ENCODE peak calls at places on chromosome 3, in five cellular contexts. V is activated CD8-positive, alpha-beta memory T cell treated with anti-CD3 and anti-CD28 coated beads, Interleukin-2, amount 10 ng/mL, durations not matched to agents 7 days and 5 days; B is nephron progenitor cell; Q is T1000; R is naive thymus-derived CD8-positive, alpha-beta T cell. C is an unnamed sample.
A peak's percentile ranks its signal among the peaks of the same experiment; 100 is the strongest.

GRCh38 chr3:67580430-67581000 is 73.9 kb downstream of the SUCLG2 start:
- DNase-seq in V (no peak), B (no peak), Q (no peak), R (no peak), C (no peak)

GRCh38 chr3:192917258-192917507 is 473 bp downstream of the MB21D2 start:
- DNase-seq in V (no peak), B (no peak), Q (no peak), R (no peak), C (no peak)

GRCh38 chr3:178352300-178353021 is 183.8 kb upstream of the KCNMB2 start:
- DNase-seq in V (no peak), B (no peak), Q (peak; percentile 6), R (no peak), C (peak; percentile 37)

GRCh38 chr3:115245899-115246298 is 98.8 kb upstream of the ZBTB20 start:
- DNase-seq in V (no peak), B (no peak), Q (no peak), R (no peak), C (no peak)

GRCh38 chr3:184524981-184525336 is 36.6 kb upstream of the EPHB3 start:
- DNase-seq in V (peak; percentile 53), B (no peak), Q (no peak), R (no peak), C (no peak)

GRCh38 chr3:146468234-146468931 is 978 bp downstream of the PLSCR2 start:
- DNase-seq in V (no peak), B (no peak), Q (no peak), R (no peak), C (no peak)

GRCh38 chr3:13513913-13514517 is 33.9 kb downstream of the HDAC11 start:
- DNase-seq in V (no peak), B (no peak), Q (no peak), R (no peak), C (no peak)

GRCh38 chr3:11592460-11593298 is 51.0 kb downstream of the VGLL4 start:
- DNase-seq in V (no peak), B (no peak), Q (no peak), R (no peak), C (no peak)

GRCh38 chr3:131107637-131108433 is 81.2 kb downstream of the NEK11 start:
- DNase-seq in V (no peak), B (no peak), Q (no peak), R (no peak), C (no peak)

GRCh38 chr3:52685705-52686691 is at the start of the genes GNL3 and PBRM1:
- DNase-seq in V (peak; percentile 96), B (peak; percentile 90), Q (peak; percentile 92), R (peak; percentile 88), C (peak; percentile 89)

GRCh38 chr3:134609821-134610454 is 40.9 kb downstream of the KY start:
- DNase-seq in V (peak; percentile 31), B (peak; percentile 21), Q (no peak), R (no peak), C (no peak)

GRCh38 chr3:43004282-43004681 is 25.2 kb downstream of the GASK1A start:
- DNase-seq in V (no peak), B (no peak), Q (no peak), R (no peak), C (no peak)

GRCh38 chr3:131630117-131630516 is 127.3 kb upstream of the MRPL3 start:
- DNase-seq in V (no peak), B (no peak), Q (no peak), R (no peak), C (no peak)

GRCh38 chr3:38165722-38166387 is 518 bp downstream of the OXSR1 start:
- DNase-seq in V (no peak), B (no peak), Q (no peak), R (no peak), C (no peak)

GRCh38 chr3:121998030-121998580 is 23.9 kb downstream of the ILDR1 start:
- DNase-seq in V (no peak), B (no peak), Q (peak; percentile 12), R (no peak), C (no peak)

GRCh38 chr3:10505791-10506585 is 602 bp upstream of the ATP2B2 start:
- DNase-seq in V (no peak), B (no peak), Q (no peak), R (no peak), C (no peak)

GRCh38 chr3:97388774-97389173 is 375.8 kb upstream of the ARL6 start:
- DNase-seq in V (no peak), B (no peak), Q (no peak), R (no peak), C (no peak)

GRCh38 chr3:181712505-181713299 is 977 bp downstream of the SOX2 start:
- DNase-seq in V (no peak), B (peak; percentile 59), Q (peak; percentile 37), R (no peak), C (no peak)

GRCh38 chr3:73623996-73624362 is 762 bp downstream of the PDZRN3 start:
- DNase-seq in V (no peak), B (peak; percentile 72), Q (peak; percentile 53), R (no peak), C (no peak)

GRCh38 chr3:71389911-71390573 is 193.5 kb downstream of the FOXP1 start:
- DNase-seq in V (no peak), B (no peak), Q (no peak), R (no peak), C (peak; percentile 73)

GRCh38 chr3:46196261-46196957 is 11.7 kb downstream of the CCR1 start:
- DNase-seq in V (no peak), B (no peak), Q (no peak), R (no peak), C (no peak)

GRCh38 chr3:65666426-65667091 is 372.2 kb downstream of the MAGI1 start:
- DNase-seq in V (no peak), B (no peak), Q (no peak), R (no peak), C (no peak)

GRCh38 chr3:195906865-195907729 is 1.3 kb downstream of the TNK2 start:
- DNase-seq in V (peak; percentile 87), B (no peak), Q (no peak), R (peak; percentile 46), C (no peak)

GRCh38 chr3:196216081-196216564 is at the start of gene SLC51A:
- DNase-seq in V (no peak), B (no peak), Q (no peak), R (no peak), C (no peak)

GRCh38 chr3:185292238-185292637 is 38.4 kb upstream of the EHHADH start:
- DNase-seq in V (no peak), B (no peak), Q (no peak), R (no peak), C (no peak)